ENCODE peak calls at places on chromosomes 2 and 18, in seven cellular contexts. X, I, E, V, C, J and G are unnamed samples.

GRCh38 chr2:68811364-68811763 is 59.8 kb downstream of the BMP10 start:
- DNase-seq in X (no peak), I (no peak), E (no peak), V (no peak), C (no peak), J (no peak), G (no peak)

GRCh38 chr18:45666006-45666405 is 50.7 kb downstream of the SLC14A2 start:
- DNase-seq in X (no peak), I (no peak), E (no peak), V (no peak), C (no peak), J (no peak), G (no peak)

GRCh38 chr2:43370146-43370545 is 143.7 kb upstream of the ZFP36L2 start:
- DNase-seq in X (no peak), I (no peak), E (no peak), V (no peak), C (no peak), J (no peak), G (peak)

GRCh38 chr2:240386321-240386720 is 49.1 kb upstream of the GPC1 start:
- DNase-seq in X (no peak), I (peak), E (no peak), V (no peak), C (no peak), J (no peak), G (no peak)

GRCh38 chr2:206392118-206392517 is 51.2 kb upstream of the ADAM23 start:
- DNase-seq in X (no peak), I (no peak), E (no peak), V (no peak), C (peak), J (peak), G (no peak)

GRCh38 chr2:239589855-239590254 is 189.0 kb upstream of the HDAC4 start:
- DNase-seq in X (peak), I (peak), E (no peak), V (no peak), C (no peak), J (no peak), G (no peak)

GRCh38 chr2:209942936-209943605 is 59.4 kb upstream of the RPE start:
- DNase-seq in X (no peak), I (no peak), E (no peak), V (no peak), C (no peak), J (no peak), G (no peak)

GRCh38 chr2:231332872-231333500 is 62.5 kb upstream of the B3GNT7 start:
- DNase-seq in X (no peak), I (no peak), E (no peak), V (no peak), C (no peak), J (no peak), G (no peak)

GRCh38 chr2:230714122-230714453 is 1.4 kb downstream of the CAB39 start:
- DNase-seq in X (no peak), I (no peak), E (no peak), V (no peak), C (no peak), J (no peak), G (peak)

GRCh38 chr2:21656330-21657075 is 532.7 kb downstream of the TDRD15 start:
- DNase-seq in X (no peak), I (no peak), E (no peak), V (peak), C (no peak), J (no peak), G (no peak)

GRCh38 chr2:216482640-216483039 is 16.0 kb upstream of the RPL37A start:
- DNase-seq in X (no peak), I (no peak), E (no peak), V (no peak), C (no peak), J (no peak), G (no peak)

GRCh38 chr2:197168705-197169104 is 141.9 kb downstream of the ANKRD44 start:
- DNase-seq in X (peak), I (peak), E (peak), V (no peak), C (peak), J (peak), G (peak)

GRCh38 chr2:231611273-231612198 is 18.9 kb downstream of the TEX44 start:
- DNase-seq in X (peak), I (peak), E (peak), V (no peak), C (no peak), J (peak), G (peak)

GRCh38 chr2:199463000-199463692 is 5.4 kb upstream of the SATB2 start:
- DNase-seq in X (peak), I (peak), E (peak), V (peak), C (peak), J (no peak), G (peak)

GRCh38 chr2:230640540-230641011 is 72.1 kb upstream of the CAB39 start:
- DNase-seq in X (no peak), I (no peak), E (no peak), V (no peak), C (no peak), J (no peak), G (no peak)

GRCh38 chr2:143263045-143263625 is 133.9 kb downstream of the ARHGAP15 start:
- DNase-seq in X (no peak), I (no peak), E (no peak), V (no peak), C (no peak), J (no peak), G (no peak)

GRCh38 chr2:145006957-145007672 is 487.2 kb upstream of the ZEB2 start:
- DNase-seq in X (peak), I (no peak), E (no peak), V (no peak), C (no peak), J (no peak), G (no peak)

GRCh38 chr2:127662937-127663565 is 12.3 kb downstream of the LIMS2 start:
- DNase-seq in X (peak), I (peak), E (no peak), V (no peak), C (peak), J (no peak), G (peak)

GRCh38 chr2:39504790-39505335 is 67.8 kb upstream of the MAP4K3 start:
- DNase-seq in X (no peak), I (no peak), E (no peak), V (no peak), C (no peak), J (no peak), G (no peak)

GRCh38 chr2:182694189-182694588 is 21.9 kb upstream of the DNAJC10 start:
- DNase-seq in X (no peak), I (no peak), E (no peak), V (no peak), C (no peak), J (no peak), G (no peak)

GRCh38 chr2:68789603-68790002 is 55.0 kb downstream of the ARHGAP25 start:
- DNase-seq in X (no peak), I (no peak), E (no peak), V (peak), C (no peak), J (no peak), G (no peak)

GRCh38 chr18:79944126-79944731 is 7.2 kb downstream of the SLC66A2 start:
- DNase-seq in X (peak), I (peak), E (peak), V (no peak), C (no peak), J (no peak), G (peak)

GRCh38 chr2:174632847-174633620 is 35.4 kb upstream of the WIPF1 start:
- DNase-seq in X (no peak), I (no peak), E (no peak), V (no peak), C (no peak), J (no peak), G (no peak)

GRCh38 chr2:159381574-159381973 is 95.1 kb upstream of the WDSUB1 start:
- DNase-seq in X (no peak), I (no peak), E (no peak), V (no peak), C (no peak), J (no peak), G (no peak)

GRCh38 chr2:148887349-148888002 is 12.4 kb downstream of the KIF5C start:
- DNase-seq in X (no peak), I (no peak), E (no peak), V (no peak), C (no peak), J (no peak), G (no peak)

GRCh38 chr2:71831208-71831577 is 316.5 kb downstream of the CYP26B1 start:
- DNase-seq in X (no peak), I (no peak), E (peak), V (peak), C (no peak), J (no peak), G (no peak)

GRCh38 chr2:5693288-5694015 is 1.3 kb downstream of the SOX11 start:
- DNase-seq in X (no peak), I (no peak), E (no peak), V (peak), C (peak), J (no peak), G (no peak)

GRCh38 chr18:43932140-43932539 is 654.9 kb upstream of the SYT4 start:
- DNase-seq in X (no peak), I (no peak), E (no peak), V (no peak), C (no peak), J (no peak), G (no peak)

GRCh38 chr2:239058746-239059145 is 210.9 kb downstream of the TWIST2 start:
- DNase-seq in X (no peak), I (no peak), E (no peak), V (no peak), C (no peak), J (no peak), G (no peak)

GRCh38 chr2:62724886-62725711 is 19.6 kb downstream of the EHBP1 start:
- DNase-seq in X (no peak), I (peak), E (peak), V (no peak), C (peak), J (peak), G (peak)

GRCh38 chr2:9462313-9462712 is 12.0 kb upstream of the IAH1 start:
- DNase-seq in X (no peak), I (no peak), E (no peak), V (no peak), C (peak), J (no peak), G (no peak)

GRCh38 chr2:105584437-105585010 is 160.2 kb upstream of the NCK2 start:
- DNase-seq in X (no peak), I (no peak), E (no peak), V (no peak), C (no peak), J (no peak), G (no peak)

GRCh38 chr2:240295256-240296103 is 140.0 kb upstream of the GPC1 start:
- DNase-seq in X (no peak), I (no peak), E (peak), V (peak), C (no peak), J (no peak), G (no peak)

GRCh38 chr18:73646772-73647171 is 500.9 kb downstream of the FBXO15 start:
- DNase-seq in X (no peak), I (no peak), E (no peak), V (no peak), C (no peak), J (no peak), G (no peak)

GRCh38 chr2:169294001-169294675 is 68.2 kb downstream of the LRP2 start:
- DNase-seq in X (no peak), I (no peak), E (no peak), V (no peak), C (no peak), J (no peak), G (no peak)
- TF ChIP-seq POLR2AphosphoS5 in X (no peak), I (no peak), E (no peak), V (no peak), C (no peak), J (no peak), G (no peak)

GRCh38 chr2:86519349-86519748 is 43.9 kb downstream of the CHMP3 start:
- DNase-seq in X (no peak), I (no peak), E (no peak), V (no peak), C (no peak), J (no peak), G (no peak)

GRCh38 chr2:86522711-86523110 is 40.5 kb downstream of the CHMP3 start:
- DNase-seq in X (no peak), I (no peak), E (no peak), V (no peak), C (no peak), J (no peak), G (no peak)

GRCh38 chr2:86520153-86520552 is 43.1 kb downstream of the CHMP3 start:
- DNase-seq in X (no peak), I (no peak), E (no peak), V (no peak), C (no peak), J (no peak), G (no peak)

GRCh38 chr2:86523491-86523890 is 39.8 kb downstream of the CHMP3 start:
- DNase-seq in X (no peak), I (no peak), E (no peak), V (no peak), C (no peak), J (no peak), G (no peak)

GRCh38 chr2:86521922-86522321 is 41.3 kb downstream of the CHMP3 start:
- DNase-seq in X (no peak), I (no peak), E (no peak), V (no peak), C (no peak), J (no peak), G (no peak)
- TF ChIP-seq EP300 in X (no peak), I (no peak), E (no peak), V (no peak), C (no peak), J (no peak), G (no peak)

GRCh38 chr2:38265461-38265860 is 111.6 kb downstream of the ATL2 start:
- DNase-seq in X (no peak), I (no peak), E (no peak), V (no peak), C (no peak), J (no peak), G (no peak)
- TF ChIP-seq POLR2AphosphoS5 in X (no peak), I (no peak), E (no peak), V (no peak), C (no peak), J (no peak), G (no peak)

DNA sequence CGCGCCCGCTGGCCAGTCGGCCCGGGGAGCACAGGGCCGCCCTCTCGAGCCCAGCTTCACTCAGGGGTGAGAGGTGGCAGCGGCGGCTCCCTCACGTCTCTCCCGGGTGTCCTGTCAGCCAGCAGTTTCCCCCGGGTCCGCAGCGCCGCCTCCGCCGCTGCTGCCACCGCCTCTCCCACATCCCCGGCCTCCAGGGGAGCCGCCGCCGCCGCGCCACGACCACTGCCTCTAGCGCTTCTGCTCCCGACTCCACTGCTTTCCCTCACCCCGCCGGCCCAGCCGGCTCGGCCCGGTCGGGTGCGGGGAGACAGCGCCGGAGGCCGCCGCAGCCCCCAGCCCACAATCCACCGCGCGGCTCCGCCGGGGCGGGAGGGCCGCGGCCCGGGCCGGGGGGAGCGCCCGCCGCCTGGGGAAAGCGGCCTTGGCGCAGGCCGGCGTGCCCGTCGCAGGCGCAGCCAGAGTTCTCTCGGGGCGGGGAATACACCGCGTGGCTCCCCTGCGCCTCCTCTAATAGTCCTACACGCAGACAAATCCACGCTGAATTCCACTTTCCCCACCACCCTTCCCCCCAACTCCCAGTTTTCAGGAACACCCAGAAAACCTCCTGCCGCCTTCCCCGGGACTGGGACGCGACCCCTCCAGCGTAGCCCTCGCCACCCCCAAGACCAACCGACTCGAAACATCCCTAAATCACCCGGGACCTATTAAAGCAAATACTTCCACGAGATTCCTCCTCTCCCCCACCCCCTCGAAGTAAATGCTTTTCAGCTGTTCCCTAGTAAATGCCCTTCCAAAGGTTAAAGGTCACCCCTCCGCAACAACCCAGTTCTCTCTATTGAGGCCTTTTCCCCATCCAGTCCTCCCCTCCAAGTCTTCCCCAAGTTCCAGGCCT is at the start of gene VPS54:
- DNase-seq in X (peak), I (peak), E (peak), V (no peak), C (peak), J (peak), G (peak)
- TF ChIP-seq EP300 in X (no peak), I (no peak), E (no peak), V (no peak), C (no peak), J (no peak), G (no peak)

DNA sequence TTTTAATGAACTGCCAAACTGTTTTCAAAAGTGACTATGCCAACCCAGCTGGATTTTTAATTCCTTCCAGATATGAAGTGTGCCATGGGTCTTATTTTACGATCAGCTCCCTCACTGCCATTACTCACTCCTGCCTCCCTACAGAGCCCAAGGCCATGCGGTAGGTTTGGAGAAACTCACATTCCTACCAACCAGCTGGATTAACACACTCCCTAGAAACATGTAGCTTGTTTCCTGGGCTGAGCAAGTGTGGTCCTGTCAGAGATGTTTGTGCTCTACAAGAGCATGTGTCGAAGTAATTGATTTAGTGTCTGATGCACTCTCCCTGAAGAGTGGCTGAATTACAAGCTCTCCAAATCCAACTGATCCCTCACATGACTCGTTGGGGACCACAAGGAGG is 82.5 kb downstream of the SPP2 start:
- DNase-seq in X (no peak), I (no peak), E (no peak), V (no peak), C (no peak), J (no peak), G (no peak)
- TF ChIP-seq POLR2AphosphoS5 in X (peak), I (no peak), E (no peak), V (no peak), C (no peak), J (no peak), G (no peak)